ENCODE peak calls at places on chromosomes 6 and 20, in four cellular contexts. Y, Z, U and L are unnamed samples.

GRCh38 chr6:22613695-22614094 is 44.3 kb downstream of the HDGFL1 start:
- DNase-seq in Y (peak; percentile 80), Z (no peak), U (no peak), L (no peak)

GRCh38 chr6:108940741-108941140 is 92.5 kb downstream of the ARMC2 start:
- DNase-seq in Y (no peak), Z (no peak), U (no peak), L (no peak)

GRCh38 chr20:325889-326644 is 715 bp downstream of the SOX12 start:
- DNase-seq in Y (peak; percentile 65), Z (peak; percentile 80), U (peak; percentile 70), L (peak; percentile 61)

GRCh38 chr6:42025066-42025789 is 25.1 kb upstream of the TAF8 start:
- DNase-seq in Y (no peak), Z (no peak), U (no peak), L (no peak)

GRCh38 chr20:45372646-45373352 is 5.3 kb downstream of the TP53TG5 start:
- DNase-seq in Y (no peak), Z (no peak), U (no peak), L (no peak)

GRCh38 chr6:135062735-135063134 is 8.1 kb upstream of the HBS1L start:
- DNase-seq in Y (no peak), Z (peak; percentile 44), U (no peak), L (peak; percentile 34)

GRCh38 chr6:131136021-131136847 is 967 bp downstream of the AKAP7 start:
- DNase-seq in Y (peak; percentile 65), Z (no peak), U (peak; percentile 33), L (peak; percentile 32)

GRCh38 chr20:37267684-37268313 is 6.2 kb upstream of the GHRH start:
- DNase-seq in Y (no peak), Z (no peak), U (no peak), L (no peak)

GRCh38 chr6:148166339-148166949 is 176.2 kb upstream of the SASH1 start:
- DNase-seq in Y (peak; percentile 81), Z (no peak), U (no peak), L (no peak)

GRCh38 chr6:52361945-52362442 is at the start of gene PAQR8:
- DNase-seq in Y (peak; percentile 61), Z (peak; percentile 84), U (peak; percentile 80), L (peak; percentile 82)

GRCh38 chr6:52360028-52360427 is 1.9 kb upstream of the PAQR8 start:
- DNase-seq in Y (no peak), Z (no peak), U (no peak), L (no peak)

GRCh38 chr6:52360601-52361346 is 1.2 kb upstream of the PAQR8 start:
- DNase-seq in Y (no peak), Z (no peak), U (no peak), L (no peak)

GRCh38 chr6:52361347-52361944 is 505 bp upstream of the PAQR8 start:
- DNase-seq in Y (no peak), Z (peak; percentile 21), U (peak; percentile 34), L (peak; percentile 37)

DNA sequence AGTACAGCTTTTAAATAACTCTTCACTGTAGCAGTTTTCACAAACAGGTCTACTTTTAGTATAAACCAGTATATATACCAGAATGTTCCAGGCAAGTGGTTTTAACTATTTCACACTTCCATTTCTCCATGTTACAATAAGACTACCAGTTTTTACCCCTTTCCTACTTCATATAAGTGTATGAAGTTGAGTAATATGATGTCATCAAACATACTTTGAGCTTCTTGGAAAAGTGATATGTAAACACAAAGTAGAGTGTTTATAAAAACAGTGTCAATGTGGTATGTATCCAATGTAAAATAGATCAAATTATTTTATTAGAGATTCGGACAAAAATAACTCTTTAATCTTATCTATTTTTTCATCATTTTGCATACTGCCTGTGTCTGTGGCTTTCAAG is 2.5 kb upstream of the PAQR8 start:
- DNase-seq in Y (no peak), Z (no peak), U (no peak), L (no peak)
- H3K4me3 ChIP-seq in Y (no peak overlapping the region), Z (no peak overlapping the region), U (no peak overlapping the region), L (no peak overlapping the region)

DNA sequence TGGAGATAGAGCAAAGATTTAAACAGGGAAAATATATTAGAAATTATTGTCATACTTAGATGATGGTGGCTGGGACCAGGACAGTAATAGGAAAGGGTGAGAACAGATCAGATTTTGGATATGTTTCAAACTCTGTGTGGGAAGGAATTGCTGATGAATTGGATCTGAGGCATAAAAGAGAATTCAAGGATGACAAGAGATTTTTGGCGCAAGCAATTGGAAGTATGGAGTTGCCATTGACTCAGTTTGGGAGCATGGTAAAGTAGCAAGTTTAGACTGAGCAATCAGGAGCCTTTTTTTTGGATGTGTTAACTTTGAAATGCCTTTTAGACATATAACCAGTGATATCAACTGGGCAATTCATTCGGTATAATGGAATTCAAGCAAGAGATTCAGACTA is 14.4 kb downstream of the TAB2 start:
- DNase-seq in Y (no peak), Z (no peak), U (no peak), L (no peak)
- H3K4me3 ChIP-seq in Y (no peak overlapping the region), Z (no peak overlapping the region), U (no peak overlapping the region), L (no peak overlapping the region)

DNA sequence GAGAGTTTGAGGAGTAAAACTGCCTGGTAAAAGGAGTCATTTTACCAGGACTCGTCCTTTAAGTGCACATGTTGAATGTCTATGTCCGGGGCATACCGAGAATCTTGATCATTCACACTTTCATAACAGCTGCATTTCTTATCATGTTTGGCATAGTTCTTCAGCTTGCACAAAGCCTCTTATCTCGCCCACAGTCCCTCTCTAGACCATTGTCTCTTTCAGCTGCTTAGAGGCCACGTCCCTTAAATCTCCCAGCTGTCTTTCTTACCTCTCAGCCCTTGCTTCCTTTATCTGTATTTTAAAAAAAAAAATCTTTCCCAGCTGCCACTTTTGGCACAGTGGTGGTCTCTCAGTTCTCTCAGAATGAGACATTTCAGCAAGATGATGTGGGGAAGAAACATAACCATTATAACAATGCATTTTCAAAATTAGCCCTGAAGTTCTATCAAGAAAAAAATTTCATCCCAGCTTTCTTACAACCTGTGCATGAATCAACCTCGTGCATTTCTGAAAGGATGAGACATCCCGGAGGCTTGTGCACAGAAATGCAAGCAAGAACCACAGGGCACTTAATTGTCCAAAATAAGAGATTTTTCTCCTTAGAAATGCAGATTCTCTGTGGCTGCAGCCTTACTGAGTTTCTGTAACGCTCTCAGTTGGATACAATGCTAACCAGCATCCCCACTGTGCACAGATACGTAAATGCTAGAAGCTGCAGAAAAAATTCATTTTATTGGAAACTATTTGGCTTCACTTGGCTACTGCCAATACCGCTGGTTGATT is 24.2 kb downstream of the RBM24 start:
- DNase-seq in Y (peak; percentile 61), Z (peak; percentile 49), U (no peak), L (no peak)
- H3K4me3 ChIP-seq in Y (no peak overlapping the region), Z (no peak overlapping the region), U (no peak overlapping the region), L (no peak overlapping the region)

GRCh38 chr6:169224716-169225115 is 28.9 kb downstream of the THBS2 start:
- DNase-seq in Y (no peak), Z (no peak), U (no peak), L (no peak)

GRCh38 chr6:169225887-169226286 is 27.8 kb downstream of the THBS2 start:
- DNase-seq in Y (no peak), Z (no peak), U (no peak), L (no peak)

GRCh38 chr6:169227116-169227515 is 26.5 kb downstream of the THBS2 start:
- DNase-seq in Y (no peak), Z (no peak), U (no peak), L (no peak)

GRCh38 chr6:169224185-169224695 is 29.4 kb downstream of the THBS2 start:
- DNase-seq in Y (peak; percentile 95), Z (no peak), U (peak; percentile 91), L (peak; percentile 10)

DNA sequence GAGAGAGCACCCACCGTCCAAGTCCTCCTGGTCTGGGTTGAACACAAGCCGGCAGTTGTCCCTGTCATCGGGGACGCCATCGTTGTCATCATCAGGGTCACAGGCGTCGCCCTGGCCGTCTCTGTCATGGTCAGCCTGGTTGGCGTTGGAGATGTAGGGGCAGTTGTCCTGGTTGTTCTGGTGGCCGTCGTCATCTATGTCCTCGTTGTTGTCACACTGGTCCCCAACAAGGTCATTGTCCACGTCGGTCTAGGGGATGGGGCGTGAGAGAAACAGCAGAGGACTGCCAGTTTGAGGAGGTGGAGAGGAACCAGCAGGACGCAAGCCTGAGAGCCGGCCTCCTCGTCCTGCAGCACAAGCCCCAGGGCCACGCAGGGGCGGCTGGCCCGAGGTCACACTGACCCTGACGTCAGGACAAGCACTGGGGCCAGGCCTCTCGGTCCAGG is 28.5 kb downstream of the THBS2 start:
- DNase-seq in Y (no peak), Z (no peak), U (peak; percentile 45), L (no peak)
- H3K4me3 ChIP-seq in Y (no peak overlapping the region), Z (no peak overlapping the region), U (no peak overlapping the region), L (no peak overlapping the region)

GRCh38 chr6:111753573-111753972 is 119.7 kb downstream of the FYN start:
- DNase-seq in Y (no peak), Z (no peak), U (no peak), L (no peak)

GRCh38 chr6:111748247-111748647 is 125.0 kb downstream of the FYN start:
- DNase-seq in Y (no peak), Z (no peak), U (no peak), L (no peak)

GRCh38 chr6:111752476-111752875 is 120.8 kb downstream of the FYN start:
- DNase-seq in Y (no peak), Z (no peak), U (no peak), L (no peak)

GRCh38 chr6:111750147-111750546 is 123.1 kb downstream of the FYN start:
- DNase-seq in Y (no peak), Z (no peak), U (no peak), L (no peak)

DNA sequence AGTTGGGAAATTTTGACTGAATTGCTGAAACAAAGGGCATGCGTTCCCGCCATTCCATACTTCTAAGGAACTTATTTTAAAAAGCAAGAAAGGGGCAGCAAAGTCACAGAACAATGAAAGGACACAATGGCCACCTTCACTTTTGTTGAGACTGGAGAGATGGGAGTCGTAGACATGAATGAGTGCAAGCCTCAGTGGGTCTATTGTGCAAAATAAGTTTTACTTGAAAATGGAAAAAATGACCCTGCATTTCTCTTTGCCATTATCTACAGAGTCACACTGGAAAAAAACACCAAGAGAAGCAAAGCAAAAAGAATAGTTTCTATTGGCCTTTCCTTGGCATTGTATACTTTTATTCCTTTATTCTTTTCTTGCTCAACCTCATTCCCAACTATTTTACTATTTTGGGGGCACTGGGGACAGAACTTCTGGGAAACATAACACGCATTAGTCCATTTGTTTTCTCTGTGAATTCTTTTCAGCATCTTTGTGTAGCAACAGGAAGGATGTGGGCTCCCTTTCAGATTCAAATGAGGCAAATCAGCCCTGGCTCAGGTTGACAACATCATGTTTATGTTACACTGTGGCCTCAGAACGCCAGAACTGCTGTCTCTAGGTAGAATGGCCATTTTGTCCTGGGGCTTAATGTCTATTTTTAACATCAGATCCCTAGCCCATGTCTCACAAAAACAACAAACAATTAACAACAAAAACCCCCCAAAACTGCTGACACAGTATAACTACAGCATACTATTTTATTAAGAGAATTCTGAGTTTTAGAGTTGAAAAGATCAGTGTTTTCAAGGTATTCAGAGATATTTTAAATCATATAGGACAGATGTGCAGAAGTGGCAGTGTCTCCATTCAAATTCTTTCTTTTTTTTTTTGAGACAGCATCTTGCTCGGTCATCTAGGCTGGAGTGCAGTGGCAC is 122.2 kb downstream of the FYN start:
- DNase-seq in Y (peak; percentile 97), Z (no peak), U (no peak), L (no peak)
- H3K4me3 ChIP-seq in Y (no peak overlapping the region), Z (no peak overlapping the region), U (no peak overlapping the region), L (no peak overlapping the region)

GRCh38 chr6:26440977-26441358 is 664 bp downstream of the BTN3A3 start:
- DNase-seq in Y (no peak), Z (no peak), U (no peak), L (no peak)
- H3K4me3 ChIP-seq in Y (peak overlapping the region; percentile 67), Z (no peak overlapping the region), U (peak overlapping the region; percentile 58), L (peak overlapping the region; percentile 36)